ENCODE peak calls at places on chromosomes 16 and 17, in six cellular contexts. One of them, this sample, is unnamed.

GRCh38 chr17:35447494-35447893 is 1.1 kb downstream of the SLFN13 start:
- DNase-seq in CD8-positive, alpha-beta T cell: no peak
- DNase-seq in HCT116: no peak
- DNase-seq in fibroblast of lung: no peak
- DNase-seq in tibial nerve: no peak
- DNase-seq in RWPE1: no peak
- DNase-seq in this sample: no peak

GRCh38 chr16:13110124-13110796 is 208.9 kb downstream of the SHISA9 start:
- DNase-seq in CD8-positive, alpha-beta T cell: no peak
- DNase-seq in HCT116: no peak
- DNase-seq in fibroblast of lung: no peak
- DNase-seq in tibial nerve: no peak
- DNase-seq in RWPE1: peak
- DNase-seq in this sample: no peak

GRCh38 chr17:79721993-79722671 is 8.6 kb upstream of the ENPP7 start:
- DNase-seq in CD8-positive, alpha-beta T cell: no peak
- DNase-seq in HCT116: no peak
- DNase-seq in fibroblast of lung: no peak
- DNase-seq in tibial nerve: no peak
- DNase-seq in RWPE1: no peak
- DNase-seq in this sample: no peak

GRCh38 chr16:88843256-88843655 is 13.5 kb downstream of the GALNS start:
- DNase-seq in CD8-positive, alpha-beta T cell: no peak
- DNase-seq in HCT116: no peak
- DNase-seq in fibroblast of lung: no peak
- DNase-seq in tibial nerve: no peak
- DNase-seq in RWPE1: no peak
- DNase-seq in this sample: no peak

GRCh38 chr17:48624544-48625501 is 1.3 kb downstream of the HOXB9 start:
- DNase-seq in CD8-positive, alpha-beta T cell: no peak
- DNase-seq in HCT116: no peak
- DNase-seq in fibroblast of lung: no peak
- DNase-seq in tibial nerve: no peak
- DNase-seq in RWPE1: no peak
- DNase-seq in this sample: no peak

GRCh38 chr17:8643855-8644506 is 13.5 kb upstream of the MYH10 start:
- DNase-seq in CD8-positive, alpha-beta T cell: no peak
- DNase-seq in HCT116: no peak
- DNase-seq in fibroblast of lung: no peak
- DNase-seq in tibial nerve: no peak
- DNase-seq in RWPE1: no peak
- DNase-seq in this sample: no peak

GRCh38 chr17:82006468-82007227 is 16.0 kb downstream of the CENPX start:
- DNase-seq in CD8-positive, alpha-beta T cell: no peak
- DNase-seq in HCT116: no peak
- DNase-seq in fibroblast of lung: peak
- DNase-seq in tibial nerve: no peak
- DNase-seq in RWPE1: no peak
- DNase-seq in this sample: no peak

GRCh38 chr17:9771465-9771864 is 19.9 kb downstream of the DHRS7C start:
- DNase-seq in CD8-positive, alpha-beta T cell: no peak
- DNase-seq in HCT116: no peak
- DNase-seq in fibroblast of lung: no peak
- DNase-seq in tibial nerve: no peak
- DNase-seq in RWPE1: no peak
- DNase-seq in this sample: no peak

GRCh38 chr16:76946879-76947278 is 244.1 kb upstream of the MON1B start:
- DNase-seq in CD8-positive, alpha-beta T cell: no peak
- DNase-seq in HCT116: peak
- DNase-seq in fibroblast of lung: peak
- DNase-seq in tibial nerve: no peak
- DNase-seq in RWPE1: peak
- DNase-seq in this sample: no peak

GRCh38 chr17:38922538-38923291 is 2.7 kb upstream of the LASP1NB start:
- DNase-seq in CD8-positive, alpha-beta T cell: no peak
- DNase-seq in HCT116: no peak
- DNase-seq in fibroblast of lung: peak
- DNase-seq in tibial nerve: peak
- DNase-seq in RWPE1: no peak
- DNase-seq in this sample: no peak

GRCh38 chr16:48365601-48366164 is 19.5 kb downstream of the SIAH1 start:
- DNase-seq in CD8-positive, alpha-beta T cell: peak
- DNase-seq in HCT116: peak
- DNase-seq in fibroblast of lung: peak
- DNase-seq in tibial nerve: peak
- DNase-seq in RWPE1: peak
- DNase-seq in this sample: peak

GRCh38 chr16:86925067-86925791 is 346.9 kb downstream of the FOXL1 start:
- DNase-seq in CD8-positive, alpha-beta T cell: no peak
- DNase-seq in HCT116: no peak
- DNase-seq in fibroblast of lung: peak
- DNase-seq in tibial nerve: no peak
- DNase-seq in RWPE1: no peak
- DNase-seq in this sample: no peak

GRCh38 chr17:48816438-48816773 is 623 bp downstream of the TTLL6 start:
- DNase-seq in CD8-positive, alpha-beta T cell: no peak
- DNase-seq in HCT116: no peak
- DNase-seq in fibroblast of lung: no peak
- DNase-seq in tibial nerve: no peak
- DNase-seq in RWPE1: no peak
- DNase-seq in this sample: no peak

GRCh38 chr17:74429604-74430384 is 2.1 kb upstream of the GPRC5C start:
- DNase-seq in CD8-positive, alpha-beta T cell: no peak
- DNase-seq in HCT116: no peak
- DNase-seq in fibroblast of lung: no peak
- DNase-seq in tibial nerve: no peak
- DNase-seq in RWPE1: no peak
- DNase-seq in this sample: no peak

DNA sequence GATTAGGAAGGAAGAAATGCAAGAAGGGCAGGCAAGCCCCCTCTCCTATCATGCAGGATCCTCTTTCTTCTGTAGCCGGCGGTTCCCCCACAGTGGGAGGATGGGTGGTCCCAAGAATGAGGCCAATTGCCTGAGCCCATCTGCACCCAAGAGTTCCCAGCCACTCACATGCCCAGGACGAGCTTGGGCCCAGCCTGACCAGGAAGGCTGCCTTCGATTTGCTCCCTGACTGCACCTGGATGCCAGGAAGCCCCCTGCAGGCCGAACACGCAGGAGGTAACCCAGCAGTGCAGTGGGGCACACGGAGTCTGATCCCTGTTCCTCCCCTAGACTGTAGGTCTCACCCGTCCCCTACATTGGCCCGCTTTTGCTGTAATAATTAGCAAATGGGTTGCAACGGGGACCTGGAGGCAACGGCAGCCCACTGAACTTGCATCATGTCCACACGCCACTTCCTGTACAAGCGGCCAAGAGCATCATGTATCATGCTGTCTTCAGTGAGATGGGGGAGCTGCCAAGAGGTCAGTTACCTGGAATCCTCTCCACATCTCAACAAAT is 67.5 kb downstream of the AMFR start:
- DNase-seq in CD8-positive, alpha-beta T cell: no peak
- DNase-seq in HCT116: no peak
- DNase-seq in fibroblast of lung: no peak
- DNase-seq in tibial nerve: no peak
- DNase-seq in RWPE1: no peak
- DNase-seq in this sample: peak
- TF ChIP-seq CTCF in CD8-positive, alpha-beta T cell: no peak
- TF ChIP-seq CTCF in HCT116: no peak
- TF ChIP-seq CTCF in fibroblast of lung: no peak
- TF ChIP-seq CTCF in tibial nerve: no peak
- TF ChIP-seq CTCF in RWPE1: no peak
- TF ChIP-seq CTCF in this sample: no peak

DNA sequence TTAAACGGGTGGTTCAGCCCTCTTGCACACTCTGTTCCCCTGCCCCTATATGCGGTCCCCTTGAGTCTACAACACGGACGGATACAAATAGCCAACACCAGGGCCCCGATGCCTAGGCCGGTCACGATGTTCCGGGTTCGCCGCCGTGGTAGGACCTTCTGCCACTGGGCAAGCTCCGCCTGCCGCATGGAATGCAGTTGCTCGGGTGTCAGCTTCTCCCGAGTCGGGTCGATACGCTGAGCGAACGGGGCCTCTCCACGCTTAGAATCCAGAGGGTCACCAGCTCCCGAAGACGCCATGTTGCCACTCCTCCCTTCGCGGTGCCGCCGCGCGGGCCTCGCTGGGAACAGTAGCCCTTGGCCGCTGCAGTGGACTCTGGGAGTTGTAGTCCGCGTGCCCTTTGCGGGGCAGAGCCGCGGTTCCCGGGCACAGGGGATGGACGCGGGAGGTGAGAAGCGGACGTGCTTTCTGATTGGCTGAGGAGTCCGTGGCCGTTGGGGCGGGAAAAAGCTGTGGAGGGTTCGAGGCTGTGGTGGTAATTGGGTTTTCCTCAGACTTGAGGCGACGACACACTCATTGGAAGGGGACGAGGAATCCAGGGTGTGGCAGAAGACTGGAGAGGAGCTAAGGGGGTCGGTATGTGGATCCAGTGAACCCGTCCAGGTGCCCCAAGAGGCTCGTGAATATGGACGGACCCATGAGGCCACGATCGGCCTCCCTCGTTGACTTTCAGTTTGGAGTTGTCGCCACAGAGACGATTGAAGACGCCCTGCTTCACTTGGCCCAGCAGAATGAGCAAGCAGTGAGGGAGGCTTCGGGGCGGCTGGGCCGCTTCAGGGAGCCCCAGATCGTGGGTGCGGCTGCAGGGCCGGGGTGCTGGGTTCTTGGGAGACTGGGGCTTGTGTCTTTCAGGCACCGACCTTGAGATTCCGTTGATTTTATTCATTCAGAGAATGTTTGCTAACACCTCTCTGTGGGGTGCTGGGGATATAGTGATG is at the start of the genes CNTD1 and COA3:
- DNase-seq in CD8-positive, alpha-beta T cell: peak
- DNase-seq in HCT116: peak
- DNase-seq in fibroblast of lung: peak
- DNase-seq in tibial nerve: peak
- DNase-seq in RWPE1: peak
- DNase-seq in this sample: peak
- TF ChIP-seq CTCF in CD8-positive, alpha-beta T cell: no peak
- TF ChIP-seq CTCF in HCT116: no peak
- TF ChIP-seq CTCF in fibroblast of lung: no peak
- TF ChIP-seq CTCF in tibial nerve: no peak
- TF ChIP-seq CTCF in RWPE1: no peak
- TF ChIP-seq CTCF in this sample: no peak

DNA sequence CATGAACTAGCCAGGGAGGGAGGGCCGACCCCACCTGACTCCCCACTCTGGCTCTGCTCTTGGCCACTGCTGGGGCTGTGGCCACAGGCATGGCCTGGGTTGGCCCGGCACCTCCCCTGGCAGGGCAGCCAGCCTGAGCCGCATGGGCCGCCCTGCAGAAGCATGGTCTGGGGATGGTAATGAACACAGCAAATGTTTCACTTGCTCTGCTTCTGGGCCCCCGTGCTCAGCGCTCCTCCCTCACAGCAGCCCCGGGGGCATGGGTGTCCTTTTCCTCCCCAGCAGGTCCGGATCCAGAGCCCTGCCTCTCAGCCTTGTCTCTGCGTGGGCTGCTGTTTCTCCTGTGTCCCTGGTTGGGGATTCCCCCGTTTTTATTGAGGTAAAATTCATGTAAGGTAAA is 30.9 kb upstream of the KCNJ12 start:
- DNase-seq in CD8-positive, alpha-beta T cell: no peak
- DNase-seq in HCT116: no peak
- DNase-seq in fibroblast of lung: no peak
- DNase-seq in tibial nerve: no peak
- DNase-seq in RWPE1: no peak
- DNase-seq in this sample: no peak
- TF ChIP-seq CTCF in CD8-positive, alpha-beta T cell: no peak
- TF ChIP-seq CTCF in HCT116: no peak
- TF ChIP-seq CTCF in fibroblast of lung: no peak
- TF ChIP-seq CTCF in tibial nerve: no peak
- TF ChIP-seq CTCF in RWPE1: no peak
- TF ChIP-seq CTCF in this sample: no peak

DNA sequence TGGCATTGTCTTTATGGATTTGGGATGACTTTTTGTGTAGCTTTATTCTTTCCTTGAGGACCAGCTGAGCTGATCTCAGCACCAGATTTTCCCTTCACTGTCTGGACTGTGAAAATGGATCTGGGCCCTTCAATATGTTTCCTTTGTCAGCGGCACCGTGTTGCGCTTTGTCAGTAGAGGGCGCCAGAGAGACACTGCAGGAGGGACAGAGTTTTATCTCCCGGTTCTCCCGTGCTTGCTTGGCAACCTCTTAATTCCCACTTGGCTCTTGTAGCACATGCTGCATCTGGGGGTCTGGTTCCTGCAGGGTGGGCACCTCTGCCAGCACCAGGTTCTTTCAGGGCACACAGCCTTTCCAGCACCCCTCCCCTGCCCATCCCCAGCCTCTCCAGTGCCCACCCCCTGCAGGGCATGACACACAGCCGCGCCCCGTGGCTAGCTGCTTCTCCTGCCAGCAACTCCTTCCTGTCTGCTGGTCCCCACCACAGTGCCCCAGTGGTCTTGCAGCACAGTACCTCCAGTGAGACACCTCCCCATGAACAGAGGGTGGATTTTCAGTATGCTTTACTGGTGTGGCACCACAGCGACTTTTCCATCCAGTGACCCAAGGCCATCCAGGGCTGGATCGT is 19.6 kb downstream of the OR1D5 start:
- DNase-seq in CD8-positive, alpha-beta T cell: no peak
- DNase-seq in HCT116: no peak
- DNase-seq in fibroblast of lung: no peak
- DNase-seq in tibial nerve: no peak
- DNase-seq in RWPE1: no peak
- DNase-seq in this sample: no peak
- TF ChIP-seq CTCF in CD8-positive, alpha-beta T cell: no peak
- TF ChIP-seq CTCF in HCT116: peak
- TF ChIP-seq CTCF in fibroblast of lung: no peak
- TF ChIP-seq CTCF in tibial nerve: no peak
- TF ChIP-seq CTCF in RWPE1: peak
- TF ChIP-seq CTCF in this sample: no peak

GRCh38 chr16:64809876-64810629 is 311.8 kb downstream of the CDH11 start:
- DNase-seq in CD8-positive, alpha-beta T cell: no peak
- DNase-seq in HCT116: no peak
- DNase-seq in fibroblast of lung: no peak
- DNase-seq in tibial nerve: no peak
- DNase-seq in RWPE1: no peak
- DNase-seq in this sample: no peak
- TF ChIP-seq CTCF in CD8-positive, alpha-beta T cell: no peak
- TF ChIP-seq CTCF in HCT116: no peak
- TF ChIP-seq CTCF in fibroblast of lung: no peak
- TF ChIP-seq CTCF in tibial nerve: no peak
- TF ChIP-seq CTCF in RWPE1: no peak
- TF ChIP-seq CTCF in this sample: no peak

This sample was measured in activated B cell treated with CpG ODN at 0.5 μM for 24 hours.